ENCODE peak calls at places on chromosome 21, in seven cellular contexts. One of them, this sample, is unnamed.

GRCh38 chr21:39105341-39105765 is 77.9 kb downstream of the PSMG1 start:
- DNase-seq in amniotic epithelial cell: no peak
- DNase-seq in NCI-H1436 treated with DMSO at 0.1 percent for 48 hours: no peak
- DNase-seq in stimulated activated CD4-positive, alpha-beta T cell treated with anti-CD3 and anti-CD28 coated beads, Interleukin-15, amount 100 ng/mL, for 24 hours: no peak
- DNase-seq in neural crest cell: no peak
- DNase-seq in fibroblast of mammary gland: no peak
- DNase-seq in GM12864: no peak
- DNase-seq in this sample: no peak

GRCh38 chr21:34707876-34708325 is 39.1 kb downstream of the CLIC6 start:
- DNase-seq in stimulated activated CD4-positive, alpha-beta T cell treated with anti-CD3 and anti-CD28 coated beads, Interleukin-15, amount 100 ng/mL, for 24 hours: peak
- DNase-seq in GM12864: peak
- DNase-seq in NCI-H1436 treated with DMSO at 0.1 percent for 48 hours: no peak
- DNase-seq in amniotic epithelial cell: no peak
- DNase-seq in fibroblast of mammary gland: no peak
- DNase-seq in neural crest cell: no peak
- DNase-seq in this sample: no peak

GRCh38 chr21:31725202-31725840 is 6.6 kb downstream of the SCAF4 start:
- DNase-seq in neural crest cell: no peak
- DNase-seq in GM12864: no peak
- DNase-seq in stimulated activated CD4-positive, alpha-beta T cell treated with anti-CD3 and anti-CD28 coated beads, Interleukin-15, amount 100 ng/mL, for 24 hours: no peak
- DNase-seq in NCI-H1436 treated with DMSO at 0.1 percent for 48 hours: no peak
- DNase-seq in amniotic epithelial cell: no peak
- DNase-seq in fibroblast of mammary gland: no peak
- DNase-seq in this sample: no peak

GRCh38 chr21:42340187-42340586 is 10.6 kb downstream of the TFF2 start:
- DNase-seq in fibroblast of mammary gland: no peak
- DNase-seq in NCI-H1436 treated with DMSO at 0.1 percent for 48 hours: no peak
- DNase-seq in amniotic epithelial cell: no peak
- DNase-seq in stimulated activated CD4-positive, alpha-beta T cell treated with anti-CD3 and anti-CD28 coated beads, Interleukin-15, amount 100 ng/mL, for 24 hours: no peak
- DNase-seq in neural crest cell: no peak
- DNase-seq in GM12864: no peak
- DNase-seq in this sample: no peak

GRCh38 chr21:38852278-38852677 is 46.5 kb downstream of the ETS2 start:
- DNase-seq in GM12864: no peak
- DNase-seq in NCI-H1436 treated with DMSO at 0.1 percent for 48 hours: no peak
- DNase-seq in fibroblast of mammary gland: no peak
- DNase-seq in neural crest cell: no peak
- DNase-seq in stimulated activated CD4-positive, alpha-beta T cell treated with anti-CD3 and anti-CD28 coated beads, Interleukin-15, amount 100 ng/mL, for 24 hours: no peak
- DNase-seq in amniotic epithelial cell: no peak
- DNase-seq in this sample: no peak

GRCh38 chr21:45971487-45972352 is 9.8 kb upstream of the COL6A1 start:
- DNase-seq in neural crest cell: no peak
- DNase-seq in stimulated activated CD4-positive, alpha-beta T cell treated with anti-CD3 and anti-CD28 coated beads, Interleukin-15, amount 100 ng/mL, for 24 hours: no peak
- DNase-seq in fibroblast of mammary gland: peak
- DNase-seq in NCI-H1436 treated with DMSO at 0.1 percent for 48 hours: no peak
- DNase-seq in GM12864: no peak
- DNase-seq in amniotic epithelial cell: no peak
- DNase-seq in this sample: no peak

GRCh38 chr21:27646691-27647090 is 679.8 kb upstream of the ADAMTS5 start:
- DNase-seq in neural crest cell: no peak
- DNase-seq in amniotic epithelial cell: no peak
- DNase-seq in NCI-H1436 treated with DMSO at 0.1 percent for 48 hours: no peak
- DNase-seq in GM12864: no peak
- DNase-seq in stimulated activated CD4-positive, alpha-beta T cell treated with anti-CD3 and anti-CD28 coated beads, Interleukin-15, amount 100 ng/mL, for 24 hours: no peak
- DNase-seq in fibroblast of mammary gland: no peak
- DNase-seq in this sample: no peak

GRCh38 chr21:44964381-44964780 is 24.6 kb downstream of the SLX9 start:
- DNase-seq in amniotic epithelial cell: no peak
- DNase-seq in GM12864: no peak
- DNase-seq in fibroblast of mammary gland: no peak
- DNase-seq in stimulated activated CD4-positive, alpha-beta T cell treated with anti-CD3 and anti-CD28 coated beads, Interleukin-15, amount 100 ng/mL, for 24 hours: no peak
- DNase-seq in NCI-H1436 treated with DMSO at 0.1 percent for 48 hours: no peak
- DNase-seq in neural crest cell: no peak
- DNase-seq in this sample: no peak

GRCh38 chr21:46122241-46122671 is 24.3 kb downstream of the COL6A2 start:
- DNase-seq in neural crest cell: no peak
- DNase-seq in GM12864: no peak
- DNase-seq in fibroblast of mammary gland: peak
- DNase-seq in stimulated activated CD4-positive, alpha-beta T cell treated with anti-CD3 and anti-CD28 coated beads, Interleukin-15, amount 100 ng/mL, for 24 hours: peak
- DNase-seq in amniotic epithelial cell: peak
- DNase-seq in NCI-H1436 treated with DMSO at 0.1 percent for 48 hours: no peak
- DNase-seq in this sample: no peak

GRCh38 chr21:15820857-15821256 is 91.1 kb downstream of the USP25 start:
- DNase-seq in fibroblast of mammary gland: no peak
- DNase-seq in GM12864: no peak
- DNase-seq in NCI-H1436 treated with DMSO at 0.1 percent for 48 hours: no peak
- DNase-seq in stimulated activated CD4-positive, alpha-beta T cell treated with anti-CD3 and anti-CD28 coated beads, Interleukin-15, amount 100 ng/mL, for 24 hours: no peak
- DNase-seq in amniotic epithelial cell: no peak
- DNase-seq in neural crest cell: no peak
- DNase-seq in this sample: no peak

GRCh38 chr21:15742052-15742451 is 12.3 kb downstream of the USP25 start:
- DNase-seq in fibroblast of mammary gland: no peak
- DNase-seq in stimulated activated CD4-positive, alpha-beta T cell treated with anti-CD3 and anti-CD28 coated beads, Interleukin-15, amount 100 ng/mL, for 24 hours: no peak
- DNase-seq in amniotic epithelial cell: no peak
- DNase-seq in NCI-H1436 treated with DMSO at 0.1 percent for 48 hours: no peak
- DNase-seq in GM12864: no peak
- DNase-seq in neural crest cell: no peak
- DNase-seq in this sample: no peak

GRCh38 chr21:28793043-28793442 is 199.6 kb downstream of the LTN1 start:
- DNase-seq in NCI-H1436 treated with DMSO at 0.1 percent for 48 hours: no peak
- DNase-seq in fibroblast of mammary gland: peak
- DNase-seq in neural crest cell: no peak
- DNase-seq in GM12864: no peak
- DNase-seq in stimulated activated CD4-positive, alpha-beta T cell treated with anti-CD3 and anti-CD28 coated beads, Interleukin-15, amount 100 ng/mL, for 24 hours: no peak
- DNase-seq in amniotic epithelial cell: peak
- DNase-seq in this sample: no peak

GRCh38 chr21:17387030-17387617 is 125.7 kb upstream of the CXADR start:
- DNase-seq in NCI-H1436 treated with DMSO at 0.1 percent for 48 hours: peak
- DNase-seq in amniotic epithelial cell: peak
- DNase-seq in fibroblast of mammary gland: peak
- DNase-seq in neural crest cell: peak
- DNase-seq in GM12864: peak
- DNase-seq in stimulated activated CD4-positive, alpha-beta T cell treated with anti-CD3 and anti-CD28 coated beads, Interleukin-15, amount 100 ng/mL, for 24 hours: peak
- DNase-seq in this sample: peak

GRCh38 chr21:35933466-35933865 is 126.9 kb downstream of the SETD4 start:
- DNase-seq in stimulated activated CD4-positive, alpha-beta T cell treated with anti-CD3 and anti-CD28 coated beads, Interleukin-15, amount 100 ng/mL, for 24 hours: no peak
- DNase-seq in neural crest cell: no peak
- DNase-seq in amniotic epithelial cell: peak
- DNase-seq in NCI-H1436 treated with DMSO at 0.1 percent for 48 hours: no peak
- DNase-seq in GM12864: no peak
- DNase-seq in fibroblast of mammary gland: peak
- DNase-seq in this sample: no peak

GRCh38 chr21:23811802-23812201 is 1795.5 kb downstream of the MRPL39 start:
- DNase-seq in amniotic epithelial cell: no peak
- DNase-seq in stimulated activated CD4-positive, alpha-beta T cell treated with anti-CD3 and anti-CD28 coated beads, Interleukin-15, amount 100 ng/mL, for 24 hours: no peak
- DNase-seq in fibroblast of mammary gland: no peak
- DNase-seq in NCI-H1436 treated with DMSO at 0.1 percent for 48 hours: peak
- DNase-seq in neural crest cell: no peak
- DNase-seq in GM12864: no peak
- DNase-seq in this sample: no peak

GRCh38 chr21:28991861-28992525 is 684 bp downstream of the LTN1 start:
- DNase-seq in fibroblast of mammary gland: no peak
- DNase-seq in amniotic epithelial cell: no peak
- DNase-seq in stimulated activated CD4-positive, alpha-beta T cell treated with anti-CD3 and anti-CD28 coated beads, Interleukin-15, amount 100 ng/mL, for 24 hours: no peak
- DNase-seq in NCI-H1436 treated with DMSO at 0.1 percent for 48 hours: no peak
- DNase-seq in neural crest cell: no peak
- DNase-seq in GM12864: no peak
- DNase-seq in this sample: peak

GRCh38 chr21:45220106-45220505 is 67.6 kb downstream of the POFUT2 start:
- DNase-seq in neural crest cell: no peak
- DNase-seq in fibroblast of mammary gland: peak
- DNase-seq in stimulated activated CD4-positive, alpha-beta T cell treated with anti-CD3 and anti-CD28 coated beads, Interleukin-15, amount 100 ng/mL, for 24 hours: no peak
- DNase-seq in amniotic epithelial cell: peak
- DNase-seq in NCI-H1436 treated with DMSO at 0.1 percent for 48 hours: no peak
- DNase-seq in GM12864: no peak
- DNase-seq in this sample: no peak

GRCh38 chr21:33655591-33656221 is 13.4 kb downstream of the ITSN1 start:
- DNase-seq in NCI-H1436 treated with DMSO at 0.1 percent for 48 hours: no peak
- DNase-seq in neural crest cell: no peak
- DNase-seq in stimulated activated CD4-positive, alpha-beta T cell treated with anti-CD3 and anti-CD28 coated beads, Interleukin-15, amount 100 ng/mL, for 24 hours: no peak
- DNase-seq in GM12864: no peak
- DNase-seq in fibroblast of mammary gland: peak
- DNase-seq in amniotic epithelial cell: peak
- DNase-seq in this sample: peak

GRCh38 chr21:27802816-27803475 is 836.1 kb upstream of the ADAMTS5 start:
- DNase-seq in stimulated activated CD4-positive, alpha-beta T cell treated with anti-CD3 and anti-CD28 coated beads, Interleukin-15, amount 100 ng/mL, for 24 hours: peak
- DNase-seq in neural crest cell: peak
- DNase-seq in NCI-H1436 treated with DMSO at 0.1 percent for 48 hours: no peak
- DNase-seq in amniotic epithelial cell: peak
- DNase-seq in GM12864: no peak
- DNase-seq in fibroblast of mammary gland: peak
- DNase-seq in this sample: peak

GRCh38 chr21:42731264-42732032 is 78.0 kb downstream of the PDE9A start:
- DNase-seq in amniotic epithelial cell: no peak
- DNase-seq in stimulated activated CD4-positive, alpha-beta T cell treated with anti-CD3 and anti-CD28 coated beads, Interleukin-15, amount 100 ng/mL, for 24 hours: no peak
- DNase-seq in fibroblast of mammary gland: no peak
- DNase-seq in NCI-H1436 treated with DMSO at 0.1 percent for 48 hours: no peak
- DNase-seq in neural crest cell: no peak
- DNase-seq in GM12864: no peak
- DNase-seq in this sample: no peak

GRCh38 chr21:41783476-41784150 is 16.8 kb upstream of the RIPK4 start:
- DNase-seq in stimulated activated CD4-positive, alpha-beta T cell treated with anti-CD3 and anti-CD28 coated beads, Interleukin-15, amount 100 ng/mL, for 24 hours: peak
- DNase-seq in neural crest cell: no peak
- DNase-seq in GM12864: no peak
- DNase-seq in fibroblast of mammary gland: no peak
- DNase-seq in amniotic epithelial cell: peak
- DNase-seq in NCI-H1436 treated with DMSO at 0.1 percent for 48 hours: peak
- DNase-seq in this sample: no peak

GRCh38 chr21:33732038-33732437 is 89.7 kb downstream of the ITSN1 start:
- DNase-seq in NCI-H1436 treated with DMSO at 0.1 percent for 48 hours: no peak
- DNase-seq in amniotic epithelial cell: peak
- DNase-seq in stimulated activated CD4-positive, alpha-beta T cell treated with anti-CD3 and anti-CD28 coated beads, Interleukin-15, amount 100 ng/mL, for 24 hours: no peak
- DNase-seq in neural crest cell: no peak
- DNase-seq in fibroblast of mammary gland: no peak
- DNase-seq in GM12864: no peak
- DNase-seq in this sample: no peak

GRCh38 chr21:32320726-32321125 is 22.1 kb downstream of the MRAP start:
- DNase-seq in GM12864: no peak
- DNase-seq in stimulated activated CD4-positive, alpha-beta T cell treated with anti-CD3 and anti-CD28 coated beads, Interleukin-15, amount 100 ng/mL, for 24 hours: no peak
- DNase-seq in amniotic epithelial cell: no peak
- DNase-seq in neural crest cell: no peak
- DNase-seq in fibroblast of mammary gland: no peak
- DNase-seq in NCI-H1436 treated with DMSO at 0.1 percent for 48 hours: no peak
- DNase-seq in this sample: no peak

GRCh38 chr21:42513151-42513984 is at the start of gene SLC37A1:
- DNase-seq in neural crest cell: peak
- DNase-seq in NCI-H1436 treated with DMSO at 0.1 percent for 48 hours: no peak
- DNase-seq in amniotic epithelial cell: no peak
- DNase-seq in fibroblast of mammary gland: no peak
- DNase-seq in GM12864: no peak
- DNase-seq in stimulated activated CD4-positive, alpha-beta T cell treated with anti-CD3 and anti-CD28 coated beads, Interleukin-15, amount 100 ng/mL, for 24 hours: peak
- DNase-seq in this sample: peak

GRCh38 chr21:24265987-24266386 is 1341.3 kb downstream of the MRPL39 start:
- DNase-seq in NCI-H1436 treated with DMSO at 0.1 percent for 48 hours: no peak
- DNase-seq in stimulated activated CD4-positive, alpha-beta T cell treated with anti-CD3 and anti-CD28 coated beads, Interleukin-15, amount 100 ng/mL, for 24 hours: no peak
- DNase-seq in amniotic epithelial cell: no peak
- DNase-seq in fibroblast of mammary gland: no peak
- DNase-seq in GM12864: no peak
- DNase-seq in neural crest cell: no peak
- DNase-seq in this sample: no peak

GRCh38 chr21:44329086-44329889 is 9.9 kb downstream of the CFAP410 start:
- DNase-seq in stimulated activated CD4-positive, alpha-beta T cell treated with anti-CD3 and anti-CD28 coated beads, Interleukin-15, amount 100 ng/mL, for 24 hours: no peak
- DNase-seq in fibroblast of mammary gland: no peak
- DNase-seq in NCI-H1436 treated with DMSO at 0.1 percent for 48 hours: no peak
- DNase-seq in neural crest cell: no peak
- DNase-seq in amniotic epithelial cell: no peak
- DNase-seq in GM12864: no peak
- DNase-seq in this sample: no peak

GRCh38 chr21:29271927-29272333 is 26.8 kb upstream of the BACH1 start:
- DNase-seq in NCI-H1436 treated with DMSO at 0.1 percent for 48 hours: no peak
- DNase-seq in fibroblast of mammary gland: no peak
- DNase-seq in amniotic epithelial cell: peak
- DNase-seq in stimulated activated CD4-positive, alpha-beta T cell treated with anti-CD3 and anti-CD28 coated beads, Interleukin-15, amount 100 ng/mL, for 24 hours: no peak
- DNase-seq in neural crest cell: no peak
- DNase-seq in GM12864: no peak
- DNase-seq in this sample: no peak

GRCh38 chr21:35005077-35005476 is 44.0 kb downstream of the RUNX1 start:
- DNase-seq in fibroblast of mammary gland: no peak
- DNase-seq in NCI-H1436 treated with DMSO at 0.1 percent for 48 hours: no peak
- DNase-seq in amniotic epithelial cell: no peak
- DNase-seq in GM12864: no peak
- DNase-seq in stimulated activated CD4-positive, alpha-beta T cell treated with anti-CD3 and anti-CD28 coated beads, Interleukin-15, amount 100 ng/mL, for 24 hours: no peak
- DNase-seq in neural crest cell: no peak
- DNase-seq in this sample: no peak

GRCh38 chr21:21631961-21632360 is 633.8 kb downstream of the NCAM2 start:
- DNase-seq in NCI-H1436 treated with DMSO at 0.1 percent for 48 hours: no peak
- DNase-seq in GM12864: no peak
- DNase-seq in neural crest cell: no peak
- DNase-seq in fibroblast of mammary gland: peak
- DNase-seq in amniotic epithelial cell: no peak
- DNase-seq in stimulated activated CD4-positive, alpha-beta T cell treated with anti-CD3 and anti-CD28 coated beads, Interleukin-15, amount 100 ng/mL, for 24 hours: no peak
- DNase-seq in this sample: no peak

GRCh38 chr21:45859041-45859761 is 122.4 kb upstream of the COL6A1 start:
- DNase-seq in fibroblast of mammary gland: no peak
- DNase-seq in GM12864: no peak
- DNase-seq in stimulated activated CD4-positive, alpha-beta T cell treated with anti-CD3 and anti-CD28 coated beads, Interleukin-15, amount 100 ng/mL, for 24 hours: no peak
- DNase-seq in NCI-H1436 treated with DMSO at 0.1 percent for 48 hours: no peak
- DNase-seq in amniotic epithelial cell: no peak
- DNase-seq in neural crest cell: no peak
- DNase-seq in this sample: no peak

GRCh38 chr21:46229133-46229922 is 754 bp upstream of the LSS start:
- DNase-seq in fibroblast of mammary gland: no peak
- DNase-seq in NCI-H1436 treated with DMSO at 0.1 percent for 48 hours: no peak
- DNase-seq in neural crest cell: no peak
- DNase-seq in amniotic epithelial cell: no peak
- DNase-seq in stimulated activated CD4-positive, alpha-beta T cell treated with anti-CD3 and anti-CD28 coated beads, Interleukin-15, amount 100 ng/mL, for 24 hours: no peak
- DNase-seq in GM12864: no peak
- DNase-seq in this sample: peak

GRCh38 chr21:45344576-45344975 is 56.9 kb upstream of the POFUT2 start:
- DNase-seq in fibroblast of mammary gland: no peak
- DNase-seq in stimulated activated CD4-positive, alpha-beta T cell treated with anti-CD3 and anti-CD28 coated beads, Interleukin-15, amount 100 ng/mL, for 24 hours: no peak
- DNase-seq in neural crest cell: no peak
- DNase-seq in NCI-H1436 treated with DMSO at 0.1 percent for 48 hours: no peak
- DNase-seq in amniotic epithelial cell: no peak
- DNase-seq in GM12864: no peak
- DNase-seq in this sample: no peak

GRCh38 chr21:25885405-25885804 is 150.6 kb downstream of the GABPA start:
- DNase-seq in GM12864: no peak
- DNase-seq in fibroblast of mammary gland: no peak
- DNase-seq in NCI-H1436 treated with DMSO at 0.1 percent for 48 hours: no peak
- DNase-seq in amniotic epithelial cell: no peak
- DNase-seq in stimulated activated CD4-positive, alpha-beta T cell treated with anti-CD3 and anti-CD28 coated beads, Interleukin-15, amount 100 ng/mL, for 24 hours: no peak
- DNase-seq in neural crest cell: no peak
- DNase-seq in this sample: no peak

This sample was measured in HEK293T.